ENCODE peak calls at places on chromosomes 3 and 15, in four cellular contexts. One of them, this sample, is unnamed.

GRCh38 chr15:84552896-84553295 is 47.9 kb upstream of the ZSCAN2 start:
- DNase-seq in K562: no peak
- DNase-seq in GM12878: no peak
- DNase-seq in HepG2: no peak
- DNase-seq in this sample: no peak

GRCh38 chr3:112136959-112137693 is 4.1 kb upstream of the GCSAM start:
- DNase-seq in GM12878: no peak
- DNase-seq in HepG2: peak
- DNase-seq in K562: no peak
- DNase-seq in this sample: peak

GRCh38 chr3:175238848-175239247 is 379.7 kb downstream of the NAALADL2 start:
- DNase-seq in GM12878: no peak
- DNase-seq in K562: no peak
- DNase-seq in HepG2: no peak
- DNase-seq in this sample: no peak

GRCh38 chr3:7484636-7485035 is 623.7 kb downstream of the GRM7 start:
- DNase-seq in GM12878: no peak
- DNase-seq in HepG2: no peak
- DNase-seq in K562: no peak
- DNase-seq in this sample: no peak

GRCh38 chr15:38002883-38003477 is 68.5 kb downstream of the TMCO5A start:
- DNase-seq in K562: no peak
- DNase-seq in HepG2: peak
- DNase-seq in GM12878: peak
- DNase-seq in this sample: peak

GRCh38 chr3:169118666-169119370 is 544.7 kb downstream of the MECOM start:
- DNase-seq in GM12878: no peak
- DNase-seq in HepG2: no peak
- DNase-seq in K562: no peak
- DNase-seq in this sample: no peak

GRCh38 chr15:79192462-79193036 is 90.0 kb upstream of the ANKRD34C start:
- DNase-seq in K562: no peak
- DNase-seq in GM12878: no peak
- DNase-seq in HepG2: no peak
- DNase-seq in this sample: no peak

GRCh38 chr3:33360136-33360825 is 79.9 kb downstream of the UBP1 start:
- DNase-seq in GM12878: no peak
- DNase-seq in K562: no peak
- DNase-seq in HepG2: peak
- DNase-seq in this sample: peak

GRCh38 chr3:197953881-197954280 is 3.9 kb downstream of the RPL35A start:
- DNase-seq in K562: no peak
- DNase-seq in GM12878: no peak
- DNase-seq in HepG2: no peak
- DNase-seq in this sample: no peak

GRCh38 chr3:149449799-149450198 is 24.7 kb upstream of the TM4SF4 start:
- DNase-seq in GM12878: no peak
- DNase-seq in HepG2: no peak
- DNase-seq in K562: no peak
- DNase-seq in this sample: no peak

GRCh38 chr3:16177962-16178627 is 3.6 kb downstream of the GALNT15 start:
- DNase-seq in K562: peak
- DNase-seq in HepG2: peak
- DNase-seq in GM12878: no peak
- DNase-seq in this sample: peak

GRCh38 chr3:177358085-177358967 is 161.0 kb upstream of the TBL1XR1 start:
- DNase-seq in GM12878: peak
- DNase-seq in K562: peak
- DNase-seq in HepG2: peak
- DNase-seq in this sample: peak

GRCh38 chr3:67517781-67518180 is 136.6 kb downstream of the SUCLG2 start:
- DNase-seq in HepG2: no peak
- DNase-seq in K562: no peak
- DNase-seq in GM12878: no peak
- DNase-seq in this sample: no peak

GRCh38 chr3:33949074-33949473 is 150.6 kb downstream of the PDCD6IP start:
- DNase-seq in GM12878: no peak
- DNase-seq in HepG2: no peak
- DNase-seq in K562: no peak
- DNase-seq in this sample: no peak

GRCh38 chr3:5136619-5137429 is 14.7 kb downstream of the ARL8B start:
- DNase-seq in GM12878: no peak
- DNase-seq in HepG2: peak
- DNase-seq in K562: no peak
- DNase-seq in this sample: peak

GRCh38 chr3:119918992-119919933 is 137.4 kb downstream of the NR1I2 start:
- DNase-seq in GM12878: no peak
- DNase-seq in K562: no peak
- DNase-seq in HepG2: no peak
- DNase-seq in this sample: no peak

GRCh38 chr3:185335799-185336198 is 27.1 kb upstream of the MAP3K13 start:
- DNase-seq in K562: no peak
- DNase-seq in GM12878: no peak
- DNase-seq in HepG2: peak
- DNase-seq in this sample: peak

GRCh38 chr3:191148131-191148530 is 50.9 kb upstream of the OSTN start:
- DNase-seq in HepG2: no peak
- DNase-seq in K562: no peak
- DNase-seq in GM12878: no peak
- DNase-seq in this sample: no peak

GRCh38 chr3:139982404-139982803 is 47.4 kb downstream of the CLSTN2 start:
- DNase-seq in K562: no peak
- DNase-seq in GM12878: no peak
- DNase-seq in HepG2: no peak
- DNase-seq in this sample: no peak

GRCh38 chr3:181756645-181757044 is 44.9 kb downstream of the SOX2 start:
- DNase-seq in HepG2: no peak
- DNase-seq in K562: no peak
- DNase-seq in GM12878: no peak
- DNase-seq in this sample: no peak

GRCh38 chr3:117104381-117104780 is 394.8 kb downstream of the TUSC7 start:
- DNase-seq in GM12878: no peak
- DNase-seq in HepG2: no peak
- DNase-seq in K562: no peak
- DNase-seq in this sample: no peak

GRCh38 chr15:77631790-77632551 is 741 bp downstream of the LINGO1 start:
- DNase-seq in GM12878: no peak
- DNase-seq in K562: peak
- DNase-seq in HepG2: no peak
- DNase-seq in this sample: peak

GRCh38 chr3:169344465-169344864 is 319.0 kb downstream of the MECOM start:
- DNase-seq in HepG2: no peak
- DNase-seq in GM12878: no peak
- DNase-seq in K562: no peak
- DNase-seq in this sample: no peak

GRCh38 chr3:194487289-194488006 is 646 bp upstream of the ATP13A3 start:
- DNase-seq in GM12878: no peak
- DNase-seq in HepG2: no peak
- DNase-seq in K562: peak
- DNase-seq in this sample: no peak

GRCh38 chr3:188468672-188469071 is 314.7 kb downstream of the LPP start:
- DNase-seq in K562: no peak
- DNase-seq in GM12878: no peak
- DNase-seq in HepG2: no peak
- DNase-seq in this sample: no peak

GRCh38 chr3:17795733-17796132 is 53.3 kb upstream of the TBC1D5 start:
- DNase-seq in K562: no peak
- DNase-seq in GM12878: no peak
- DNase-seq in HepG2: no peak
- DNase-seq in this sample: no peak

GRCh38 chr3:140244893-140245292 is 309.9 kb downstream of the CLSTN2 start:
- DNase-seq in GM12878: no peak
- DNase-seq in HepG2: no peak
- DNase-seq in K562: no peak
- DNase-seq in this sample: no peak

GRCh38 chr3:33062814-33063346 is 34.1 kb downstream of the GLB1 start:
- DNase-seq in HepG2: no peak
- DNase-seq in GM12878: no peak
- DNase-seq in K562: no peak
- DNase-seq in this sample: no peak

GRCh38 chr15:59595434-59595915 is 16.1 kb upstream of the GCNT3 start:
- DNase-seq in HepG2: peak
- DNase-seq in K562: no peak
- DNase-seq in GM12878: no peak
- DNase-seq in this sample: peak

GRCh38 chr3:176120507-176120906 is 1076.8 kb downstream of the TBL1XR1 start:
- DNase-seq in GM12878: no peak
- DNase-seq in HepG2: no peak
- DNase-seq in K562: no peak
- DNase-seq in this sample: no peak

GRCh38 chr15:95558916-95559315 is 771.6 kb upstream of the NR2F2 start:
- DNase-seq in K562: no peak
- DNase-seq in HepG2: no peak
- DNase-seq in GM12878: no peak
- DNase-seq in this sample: no peak

GRCh38 chr3:128501431-128501830 is 8.4 kb upstream of the GATA2 start:
- DNase-seq in K562: no peak
- DNase-seq in HepG2: no peak
- DNase-seq in GM12878: no peak
- DNase-seq in this sample: no peak

GRCh38 chr15:77032052-77032646 is 37.2 kb downstream of the PSTPIP1 start:
- DNase-seq in GM12878: no peak
- DNase-seq in K562: no peak
- DNase-seq in HepG2: peak
- DNase-seq in this sample: no peak

GRCh38 chr15:39243396-39243795 is 337.5 kb upstream of the THBS1 start:
- DNase-seq in GM12878: no peak
- DNase-seq in HepG2: no peak
- DNase-seq in K562: no peak
- DNase-seq in this sample: no peak

GRCh38 chr15:70356919-70357318 is 259.2 kb upstream of the TLE3 start:
- DNase-seq in GM12878: no peak
- DNase-seq in HepG2: no peak
- DNase-seq in K562: no peak
- DNase-seq in this sample: no peak

GRCh38 chr15:54026258-54026657 is 48.0 kb downstream of the UNC13C start:
- DNase-seq in GM12878: no peak
- DNase-seq in HepG2: no peak
- DNase-seq in K562: no peak
- DNase-seq in this sample: no peak

GRCh38 chr15:54026891-54027290 is 48.6 kb downstream of the UNC13C start:
- DNase-seq in GM12878: no peak
- DNase-seq in HepG2: no peak
- DNase-seq in K562: no peak
- DNase-seq in this sample: no peak

GRCh38 chr15:54032066-54032465 is 53.8 kb downstream of the UNC13C start:
- DNase-seq in K562: no peak
- DNase-seq in HepG2: no peak
- DNase-seq in GM12878: no peak
- DNase-seq in this sample: no peak

GRCh38 chr15:54033954-54034458 is 55.8 kb downstream of the UNC13C start:
- DNase-seq in HepG2: no peak
- DNase-seq in K562: no peak
- DNase-seq in GM12878: no peak
- DNase-seq in this sample: no peak

GRCh38 chr15:54029076-54029475 is 50.8 kb downstream of the UNC13C start:
- DNase-seq in HepG2: no peak
- DNase-seq in GM12878: no peak
- DNase-seq in K562: no peak
- DNase-seq in this sample: no peak
- TF ChIP-seq POLR2AphosphoS2 in HepG2: no peak
- TF ChIP-seq POLR2AphosphoS2 in GM12878: no peak
- TF ChIP-seq POLR2AphosphoS2 in K562: no peak
- TF ChIP-seq POLR2AphosphoS2 in this sample: no peak

GRCh38 chr15:86772369-86773059 is 692.8 kb downstream of the AGBL1 start:
- DNase-seq in GM12878: no peak
- DNase-seq in HepG2: no peak
- DNase-seq in K562: no peak
- DNase-seq in this sample: no peak
- TF ChIP-seq POLR2AphosphoS2 in GM12878: no peak
- TF ChIP-seq POLR2AphosphoS2 in HepG2: no peak
- TF ChIP-seq POLR2AphosphoS2 in K562: no peak
- TF ChIP-seq POLR2AphosphoS2 in this sample: no peak

GRCh38 chr3:48039487-48040190 is 23.4 kb upstream of the MAP4 start:
- DNase-seq in GM12878: no peak
- DNase-seq in K562: no peak
- DNase-seq in HepG2: peak
- DNase-seq in this sample: peak

GRCh38 chr3:48038971-48039481 is 22.8 kb upstream of the MAP4 start:
- DNase-seq in GM12878: no peak
- DNase-seq in HepG2: peak
- DNase-seq in K562: no peak
- DNase-seq in this sample: no peak

GRCh38 chr3:48030188-48030587 is 14.0 kb upstream of the MAP4 start:
- DNase-seq in K562: no peak
- DNase-seq in HepG2: no peak
- DNase-seq in GM12878: no peak
- DNase-seq in this sample: no peak

GRCh38 chr3:48034000-48034516 is 17.8 kb upstream of the MAP4 start:
- DNase-seq in K562: no peak
- DNase-seq in HepG2: peak
- DNase-seq in GM12878: no peak
- DNase-seq in this sample: no peak
- TF ChIP-seq POLR2AphosphoS2 in K562: no peak
- TF ChIP-seq POLR2AphosphoS2 in HepG2: no peak
- TF ChIP-seq POLR2AphosphoS2 in GM12878: no peak
- TF ChIP-seq POLR2AphosphoS2 in this sample: no peak

GRCh38 chr15:63052128-63052826 is 9.7 kb downstream of the TPM1 start:
- DNase-seq in K562: no peak
- DNase-seq in GM12878: no peak
- DNase-seq in HepG2: no peak
- DNase-seq in this sample: no peak
- TF ChIP-seq POLR2AphosphoS2 in K562: no peak
- TF ChIP-seq POLR2AphosphoS2 in GM12878: no peak
- TF ChIP-seq POLR2AphosphoS2 in HepG2: no peak
- TF ChIP-seq POLR2AphosphoS2 in this sample: peak

GRCh38 chr3:132723551-132723950 is 1.3 kb upstream of the NPHP3 start:
- DNase-seq in HepG2: no peak
- DNase-seq in K562: no peak
- DNase-seq in GM12878: no peak
- DNase-seq in this sample: no peak
- TF ChIP-seq POLR2AphosphoS2 in HepG2: no peak
- TF ChIP-seq POLR2AphosphoS2 in K562: no peak
- TF ChIP-seq POLR2AphosphoS2 in GM12878: no peak
- TF ChIP-seq POLR2AphosphoS2 in this sample: no peak

DNA sequence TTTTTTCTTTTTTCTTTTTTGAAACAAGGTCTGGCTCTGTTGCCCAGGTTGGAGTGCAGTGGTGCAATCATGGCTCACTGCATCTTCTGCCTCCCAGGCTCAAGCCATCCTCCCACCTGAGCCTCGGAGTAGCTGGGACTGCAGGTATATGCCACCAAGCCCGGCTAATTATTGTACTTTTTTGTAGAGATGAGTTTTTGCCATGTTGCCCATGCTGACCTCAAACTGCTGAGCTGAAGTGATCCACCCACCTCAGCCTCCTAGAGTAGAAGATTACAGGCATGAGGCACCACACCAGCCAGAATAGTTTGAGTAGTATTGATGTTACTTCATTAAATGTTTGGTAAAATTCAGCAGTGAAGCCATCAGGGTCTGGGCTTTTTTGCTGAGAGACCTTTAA is 251.8 kb downstream of the CADM2 start:
- DNase-seq in GM12878: no peak
- DNase-seq in K562: no peak
- DNase-seq in HepG2: no peak
- DNase-seq in this sample: no peak
- TF ChIP-seq POLR2AphosphoS2 in GM12878: no peak
- TF ChIP-seq POLR2AphosphoS2 in K562: no peak
- TF ChIP-seq POLR2AphosphoS2 in HepG2: no peak
- TF ChIP-seq POLR2AphosphoS2 in this sample: no peak

This sample was measured in A549.